ENCODE peak calls at places on chromosomes 13 and 19, in eight cellular contexts. K is CD8-positive, alpha-beta T cell; T is A549; Z is lower lobe of right lung; A is body of pancreas; V is left lung; X is heart right ventricle; Q is Peyer's patch. E is an unnamed sample. For H3K4me1, the result is how much of the 10 kb centered on the place peaks cover.

GRCh38 chr13:37187110-37187509 is 81.6 kb upstream of the CSNK1A1L start:
- DNase-seq in Q (no peak), T (no peak), A (no peak), K (no peak), X (no peak), V (no peak), Z (no peak), E (no peak)

GRCh38 chr13:38767506-38768265 is 80.8 kb downstream of the FREM2 start:
- DNase-seq in X (peak), T (no peak), K (no peak), Q (no peak), A (no peak), V (no peak), Z (no peak), E (no peak)

GRCh38 chr19:577439-578392 is 5.3 kb downstream of the BSG start:
- DNase-seq in Q (no peak), Z (no peak), K (no peak), X (no peak), A (no peak), V (peak), T (no peak), E (no peak)

GRCh38 chr19:883661-884211 is 9.3 kb downstream of the MED16 start:
- DNase-seq in K (no peak), A (no peak), V (no peak), X (no peak), T (no peak), Q (no peak), Z (peak), E (no peak)

GRCh38 chr19:6056801-6057650 is 53.3 kb downstream of the RFX2 start:
- DNase-seq in A (peak), Z (peak), V (peak), K (no peak), Q (peak), T (peak), X (peak), E (no peak)

GRCh38 chr13:97385854-97386253 is 48.1 kb upstream of the RAP2A start:
- DNase-seq in T (no peak), V (no peak), K (no peak), X (no peak), A (no peak), Z (no peak), Q (no peak), E (no peak)

GRCh38 chr13:23871616-23872220 is 17.5 kb downstream of the MIPEP start:
- DNase-seq in V (no peak), A (no peak), T (no peak), Z (no peak), X (no peak), K (no peak), Q (no peak), E (no peak)

GRCh38 chr19:48975947-48976847 is 11.1 kb downstream of the FTL start:
- DNase-seq in T (peak), A (no peak), X (no peak), V (no peak), K (peak), Z (no peak), Q (no peak), E (no peak)

GRCh38 chr19:46967578-46968018 is 52.0 kb upstream of the NPAS1 start:
- DNase-seq in Z (peak), V (no peak), Q (peak), K (peak), T (no peak), A (no peak), X (peak), E (no peak)

GRCh38 chr19:28500982-28501633 is 711.8 kb downstream of the UQCRFS1 start:
- DNase-seq in T (no peak), X (no peak), Q (no peak), Z (no peak), V (no peak), A (no peak), K (no peak), E (no peak)

GRCh38 chr19:39506944-39507714 is 7.8 kb upstream of the SELENOV start:
- DNase-seq in V (no peak), X (no peak), Z (no peak), Q (peak), K (peak), T (peak), A (no peak), E (no peak)

GRCh38 chr13:95298971-95299627 is 2.2 kb downstream of the ABCC4 start:
- DNase-seq in T (no peak), Z (no peak), A (no peak), K (no peak), Q (no peak), X (no peak), V (no peak), E (no peak)

GRCh38 chr13:91326156-91326555 is 21.3 kb upstream of the MIR17HG start:
- DNase-seq in V (no peak), Q (no peak), K (no peak), A (no peak), T (no peak), X (no peak), Z (no peak), E (no peak)

GRCh38 chr19:5977222-5977784 is 637 bp downstream of the RANBP3 start:
- DNase-seq in A (no peak), Q (no peak), V (no peak), Z (no peak), X (no peak), T (no peak), K (peak), E (no peak)

GRCh38 chr13:20160346-20161274 is at the start of gene GJA3:
- DNase-seq in Z (no peak), K (peak), A (no peak), Q (no peak), V (no peak), X (peak), T (peak), E (no peak)

GRCh38 chr19:34120846-34121639 is 51.3 kb upstream of the LSM14A start:
- DNase-seq in T (peak), V (no peak), K (peak), Z (no peak), Q (no peak), A (peak), X (no peak), E (no peak)

GRCh38 chr13:99467764-99468163 is 33.5 kb upstream of the TM9SF2 start:
- DNase-seq in A (no peak), Q (no peak), T (no peak), X (no peak), V (no peak), K (no peak), Z (no peak), E (no peak)

GRCh38 chr19:47057328-47057727 is 8.9 kb upstream of the TMEM160 start:
- DNase-seq in Q (no peak), A (no peak), K (no peak), T (no peak), Z (no peak), X (no peak), V (no peak), E (no peak)

GRCh38 chr19:57802269-57802668 is 12.4 kb downstream of the ZNF552 start:
- DNase-seq in A (no peak), X (no peak), Q (no peak), K (no peak), T (no peak), Z (no peak), V (no peak), E (no peak)

GRCh38 chr13:31175847-31176536 is 14.3 kb upstream of the HSPH1 start:
- DNase-seq in X (no peak), A (no peak), Z (no peak), K (no peak), T (no peak), Q (no peak), V (no peak), E (no peak)

GRCh38 chr19:17183271-17183757 is 31.8 kb upstream of the USE1 start:
- DNase-seq in K (peak), X (no peak), Q (no peak), V (no peak), Z (no peak), A (no peak), T (no peak), E (no peak)

GRCh38 chr19:40813182-40813581 is 14.2 kb downstream of the EGLN2 start:
- DNase-seq in K (no peak), Q (no peak), A (no peak), X (no peak), V (peak), Z (peak), T (no peak), E (no peak)

GRCh38 chr19:35942235-35942634 is 6.1 kb downstream of the LRFN3 start:
- DNase-seq in V (peak), Z (no peak), K (no peak), A (no peak), Q (no peak), X (no peak), T (no peak), E (no peak)

GRCh38 chr13:81929988-81930387 is 1589.1 kb upstream of the SPRY2 start:
- DNase-seq in Q (no peak), X (no peak), Z (no peak), K (no peak), A (no peak), T (no peak), V (no peak), E (no peak)

DNA sequence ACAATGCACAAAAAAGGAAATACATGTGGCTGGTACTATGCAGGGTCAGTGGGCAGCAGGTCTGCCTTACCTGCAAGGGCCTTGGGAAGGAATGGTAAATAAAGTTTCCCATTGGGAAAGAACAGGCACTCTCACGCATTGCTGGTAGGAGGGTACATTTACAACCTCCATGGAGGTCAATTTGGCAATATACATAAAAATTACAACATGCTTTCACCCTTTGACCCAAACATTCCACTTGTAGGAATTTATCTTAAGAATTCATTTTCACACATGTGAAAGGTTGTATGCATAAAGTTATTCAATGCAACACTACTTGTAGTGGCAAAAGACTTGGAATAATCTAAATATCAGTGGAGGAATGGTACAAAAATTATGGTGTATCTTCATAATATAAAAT is 216.4 kb downstream of the DLEU7 start:
- DNase-seq in A (no peak), Q (no peak), V (no peak), X (no peak), Z (no peak), K (no peak), T (no peak), E (no peak)
- TF ChIP-seq CTCF in A (no peak), Q (no peak), V (no peak), X (no peak), Z (no peak), K (no peak), T (no peak), E (no peak)

GRCh38 chr19:7182489-7182888 is 111.7 kb downstream of the INSR start:
- DNase-seq in K (no peak), A (no peak), Q (no peak), V (no peak), X (no peak), Z (no peak), T (no peak), E (no peak)

GRCh38 chr19:7177926-7178325 is 108.4 kb downstream of the ZNF557 start:
- DNase-seq in Z (no peak), V (no peak), K (no peak), A (no peak), X (no peak), T (no peak), Q (no peak), E (no peak)

GRCh38 chr19:7176792-7177191 is 107.3 kb downstream of the ZNF557 start:
- DNase-seq in Q (no peak), A (no peak), T (no peak), K (no peak), V (no peak), X (no peak), Z (no peak), E (no peak)

GRCh38 chr19:7179917-7180306 is 110.4 kb downstream of the ZNF557 start:
- DNase-seq in T (no peak), Q (no peak), K (no peak), V (no peak), Z (no peak), A (no peak), X (no peak), E (no peak)
- H3K4me1 ChIP-seq in T (under half), Q (under half), K (under half), V (under half), Z (under half), A (half or more), X (under half), E (under half)

GRCh38 chr19:11288349-11288748 is 7.6 kb upstream of the TSPAN16 start:
- DNase-seq in A (no peak), T (peak), Q (no peak), X (no peak), V (no peak), Z (no peak), K (no peak), E (no peak)

GRCh38 chr19:11281336-11282049 is 14.5 kb upstream of the TSPAN16 start:
- DNase-seq in Q (no peak), T (no peak), Z (no peak), A (no peak), V (no peak), X (no peak), K (no peak), E (no peak)

GRCh38 chr19:11291415-11291814 is 4.5 kb upstream of the TSPAN16 start:
- DNase-seq in V (no peak), X (no peak), Q (no peak), T (no peak), A (no peak), K (no peak), Z (no peak), E (no peak)

GRCh38 chr19:11284535-11284934 is 11.4 kb upstream of the TSPAN16 start:
- DNase-seq in T (no peak), Q (no peak), A (no peak), K (no peak), Z (no peak), V (no peak), X (no peak), E (no peak)

DNA sequence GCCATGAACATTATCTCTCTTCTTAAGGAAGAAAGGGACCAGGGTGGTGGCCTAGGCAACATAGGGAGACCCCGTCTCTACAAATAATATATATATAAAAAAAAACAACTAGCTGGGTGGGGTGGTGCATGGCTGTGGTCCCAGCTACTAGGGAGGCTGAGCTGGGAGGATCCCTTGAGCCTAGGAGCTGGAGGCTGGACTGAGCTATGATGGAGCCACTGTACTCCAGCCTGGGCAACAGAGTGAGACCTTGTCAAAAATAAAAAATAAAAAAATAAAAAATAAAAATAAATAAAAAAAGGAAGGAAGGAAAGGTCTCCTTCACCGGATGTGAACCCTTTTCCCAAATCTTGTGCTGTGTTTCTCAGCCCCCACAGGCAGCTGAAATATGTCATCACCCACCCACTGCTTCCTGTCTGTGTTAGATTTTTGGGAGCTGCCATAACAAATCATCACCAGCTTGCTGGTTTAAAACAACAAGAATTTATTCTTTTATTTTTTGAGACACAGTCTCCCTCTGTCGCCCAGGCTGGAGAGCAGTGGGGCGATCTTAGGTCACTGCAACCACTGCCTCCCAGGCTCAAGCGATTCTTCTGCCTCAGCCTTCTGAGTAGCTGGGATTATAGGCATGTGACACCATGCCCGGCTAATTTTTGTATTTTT is 9.5 kb upstream of the TSPAN16 start:
- DNase-seq in X (peak), V (no peak), A (no peak), Q (no peak), K (no peak), Z (no peak), T (no peak), E (no peak)
- TF ChIP-seq CTCF in X (no peak), V (no peak), A (no peak), Q (no peak), K (no peak), Z (peak), T (no peak), E (peak)

GRCh38 chr13:113735750-113736149 is 23.3 kb upstream of the TMEM255B start:
- DNase-seq in T (no peak), K (no peak), Q (peak), V (peak), Z (peak), X (no peak), A (no peak), E (no peak)

GRCh38 chr13:113735194-113735593 is 23.8 kb upstream of the TMEM255B start:
- DNase-seq in T (no peak), Z (peak), A (no peak), V (peak), K (no peak), Q (peak), X (no peak), E (no peak)

GRCh38 chr13:113737803-113738202 is 21.2 kb upstream of the TMEM255B start:
- DNase-seq in Z (no peak), X (no peak), A (no peak), T (no peak), K (no peak), Q (no peak), V (no peak), E (no peak)

GRCh38 chr13:113734826-113735125 is 24.2 kb upstream of the TMEM255B start:
- DNase-seq in Q (peak), X (no peak), K (no peak), A (no peak), V (no peak), Z (no peak), T (no peak), E (no peak)

GRCh38 chr13:113736258-113736731 is 22.7 kb upstream of the TMEM255B start:
- DNase-seq in Q (peak), X (no peak), A (no peak), K (no peak), V (peak), Z (peak), T (no peak), E (no peak)
- H3K4me1 ChIP-seq in Q (under half), X (under half), A (under half), K (under half), V (under half), Z (under half), T (under half), E (under half)

GRCh38 chr19:7830823-7831222 is 805 bp downstream of the EVI5L start:
- DNase-seq in A (no peak), X (no peak), K (no peak), Q (no peak), V (no peak), T (no peak), Z (no peak), E (no peak)

GRCh38 chr19:7831452-7831851 is 1.4 kb downstream of the EVI5L start:
- DNase-seq in A (no peak), T (peak), Q (no peak), K (no peak), V (no peak), X (no peak), Z (no peak), E (no peak)

GRCh38 chr19:7829162-7829520 is 877 bp upstream of the EVI5L start:
- DNase-seq in K (no peak), V (no peak), A (no peak), Z (no peak), Q (no peak), X (no peak), T (no peak), E (no peak)

GRCh38 chr19:7830272-7830771 is 304 bp downstream of the EVI5L start:
- DNase-seq in A (peak), Q (no peak), K (no peak), T (no peak), Z (peak), X (peak), V (no peak), E (no peak)

DNA sequence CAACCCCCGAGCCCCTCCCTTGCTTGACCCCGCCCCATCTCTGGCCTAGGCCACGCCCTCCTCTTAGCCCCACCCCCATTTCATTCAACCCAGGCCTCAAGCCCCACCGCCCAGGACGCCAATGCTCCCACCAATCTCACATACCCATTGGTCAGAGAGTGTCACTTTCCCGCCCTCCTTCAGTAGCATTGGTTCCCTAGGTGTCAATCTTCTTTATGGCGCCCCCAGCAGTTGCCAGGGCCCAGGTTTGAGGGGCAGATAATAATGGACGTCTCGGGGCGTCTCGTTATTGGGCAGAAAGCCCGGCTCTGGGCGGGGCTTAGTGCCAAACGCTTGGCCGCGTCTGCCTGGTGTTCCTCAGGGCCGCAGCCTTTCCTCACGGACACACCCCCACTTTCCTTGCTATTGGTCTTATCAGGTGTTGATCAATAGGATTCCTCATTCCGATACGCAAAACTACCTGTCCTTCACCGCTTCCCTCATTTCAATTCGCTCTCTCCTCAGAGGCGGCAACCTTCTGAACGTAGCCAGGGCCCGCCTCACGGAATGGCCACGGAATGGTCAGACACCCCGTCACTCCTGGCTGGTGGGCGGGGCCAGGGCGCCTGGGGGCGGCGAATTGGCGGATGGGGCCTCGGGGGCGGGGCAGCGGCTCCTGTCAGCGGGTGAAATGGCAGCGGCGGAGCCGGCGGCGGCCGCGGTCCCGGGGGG is at the start of gene EVI5L:
- DNase-seq in A (peak), T (peak), X (peak), K (peak), Z (peak), V (peak), Q (peak), E (peak)
- TF ChIP-seq CTCF in A (no peak), T (no peak), X (no peak), K (no peak), Z (no peak), V (no peak), Q (no peak), E (no peak)

GRCh38 chr19:42089772-42090171 is 13.8 kb downstream of the ZNF574 start:
- DNase-seq in T (no peak), K (no peak), Q (no peak), Z (no peak), X (no peak), V (no peak), A (no peak), E (no peak)
- H3K4me1 ChIP-seq in T (under half), K (under half), Q (under half), Z (under half), X (under half), V (under half), A (under half), E (under half)